ENCODE peak calls at places on chromosomes 4 and X, in six cellular contexts. C is fibroblast of lung, Z is substantia nigra, Y is foreskin fibroblast, U is upper lobe of right lung, K is germinal center. A is an unnamed sample.

GRCh38 chrX:65582450-65583082 is 48.0 kb upstream of the LAS1L start:
- DNase-seq in C (no peak), Z (no peak), Y (no peak), U (no peak), K (no peak), A (peak; percentile 8)

GRCh38 chr4:74023709-74024108 is 14.8 kb downstream of the CXCL3 start:
- DNase-seq in C (no peak), Z (no peak), Y (no peak), U (no peak), K (no peak), A (no peak)

GRCh38 chr4:10773010-10773409 is 88.4 kb upstream of the CLNK start:
- DNase-seq in C (peak; percentile 12), Z (no peak), Y (no peak), U (no peak), K (no peak), A (no peak)

GRCh38 chr4:26020083-26020668 is 106.2 kb downstream of the SMIM20 start:
- DNase-seq in C (peak; percentile 89), Z (no peak), Y (peak; percentile 89), U (no peak), K (no peak), A (no peak)

GRCh38 chr4:139537292-139537691 is 18.7 kb downstream of the SETD7 start:
- DNase-seq in C (peak; percentile 37), Z (no peak), Y (no peak), U (no peak), K (no peak), A (no peak)

GRCh38 chrX:38000706-38001105 is 5.6 kb upstream of the SYTL5 start:
- DNase-seq in C (no peak), Z (no peak), Y (no peak), U (no peak), K (no peak), A (no peak)

GRCh38 chr4:68581382-68582338 is 5.5 kb upstream of the UGT2B17 start:
- DNase-seq in C (no peak), Z (no peak), Y (no peak), U (no peak), K (no peak), A (no peak)

GRCh38 chr4:26144526-26145167 is 176.2 kb upstream of the RBPJ start:
- DNase-seq in C (peak; percentile 63), Z (no peak), Y (peak; percentile 34), U (no peak), K (no peak), A (no peak)

GRCh38 chrX:154805696-154806091 is 409 bp upstream of the MPP1 start:
- DNase-seq in C (peak; percentile 32), Z (no peak), Y (peak; percentile 8), U (no peak), K (no peak), A (no peak)

GRCh38 chr4:36385951-36386561 is 104.6 kb downstream of the DTHD1 start:
- DNase-seq in C (no peak), Z (no peak), Y (no peak), U (no peak), K (peak; percentile 20), A (no peak)